ENCODE peak calls at places on chromosomes 1 and 21, in six cellular contexts. C is stimulated activated CD8-positive, alpha-beta memory T cell treated with anti-CD3 and anti-CD28 coated beads, Interleukin-4, amount 100 ng/mL, for 1 hour; W is GM18507; T is NCI-H146; H is 8988T; K is progenitor cell of endocrine pancreas. I is an unnamed sample.
A peak's percentile ranks its signal among the peaks of the same experiment; 100 is the strongest.

GRCh38 chr1:107691542-107691941 is 273.4 kb downstream of the VAV3 start:
- DNase-seq in C (no peak), H (no peak), K (no peak), T (peak; percentile 28), W (no peak), I (no peak)

GRCh38 chr1:228145498-228146425 is 4.0 kb upstream of the GJC2 start:
- DNase-seq in T (no peak), H (no peak), K (no peak), C (no peak), W (no peak), I (no peak)

GRCh38 chr1:47722909-47723580 is 274.1 kb downstream of the TRABD2B start:
- DNase-seq in K (no peak), W (no peak), H (no peak), T (no peak), C (no peak), I (no peak)

GRCh38 chr1:160904783-160905616 is 20.0 kb upstream of the ITLN1 start:
- DNase-seq in W (no peak), H (no peak), T (no peak), K (no peak), C (no peak), I (no peak)

GRCh38 chr1:51957618-51958017 is 32.9 kb downstream of the RAB3B start:
- DNase-seq in H (no peak), T (peak; percentile 96), C (no peak), K (no peak), W (no peak), I (peak; percentile 88)

GRCh38 chr21:14923468-14923867 is 141.3 kb downstream of the NRIP1 start:
- DNase-seq in W (no peak), K (no peak), T (no peak), C (no peak), H (no peak), I (no peak)

GRCh38 chr1:218474089-218474488 is 129.0 kb downstream of the TGFB2 start:
- DNase-seq in T (no peak), C (no peak), K (no peak), H (no peak), W (no peak), I (no peak)

GRCh38 chr1:61141288-61142044 is 59.1 kb downstream of the NFIA start:
- DNase-seq in W (no peak), T (no peak), C (no peak), K (no peak), H (no peak), I (peak; percentile 94)

GRCh38 chr1:183989078-183989577 is 48.4 kb downstream of the COLGALT2 start:
- DNase-seq in W (peak; percentile 30), T (no peak), K (no peak), H (no peak), C (no peak), I (no peak)

GRCh38 chr1:38244218-38244617 is 197.6 kb upstream of the POU3F1 start:
- DNase-seq in C (no peak), W (no peak), T (no peak), H (no peak), K (no peak), I (no peak)

I was measured in NCI-H2029.